ENCODE peak calls at places on chromosomes 1 and 21, in seven cellular contexts. J is H1, Y is mesenchymal stem cell, I is IMR-90, W is mesendoderm, K is H9, C is neuronal stem cell. Z is an unnamed sample.

GRCh38 chr1:117365350-117366280 is 1.6 kb upstream of the MAN1A2 start:
- DNase-seq in C (no peak), I (peak), Y (peak), K (no peak), W (peak), J (no peak), Z (peak)

GRCh38 chr1:39833616-39834015 is 45.0 kb upstream of the BMP8B start:
- DNase-seq in J (no peak), C (no peak), W (no peak), I (no peak), K (no peak), Y (no peak), Z (no peak)

GRCh38 chr1:167713330-167714081 is 8.3 kb upstream of the MPZL1 start:
- DNase-seq in K (peak), J (no peak), Y (peak), W (peak), I (peak), C (peak), Z (no peak)

GRCh38 chr1:201690528-201690927 is 138.4 kb upstream of the IPO9 start:
- DNase-seq in J (no peak), K (no peak), I (no peak), W (no peak), Y (no peak), C (no peak), Z (no peak)

GRCh38 chr1:231611851-231612250 is 14.7 kb upstream of the DISC1 start:
- DNase-seq in Y (no peak), C (no peak), W (peak), J (no peak), I (no peak), K (no peak), Z (no peak)

GRCh38 chr1:196464545-196464944 is 143.7 kb downstream of the KCNT2 start:
- DNase-seq in Y (no peak), J (no peak), K (no peak), I (peak), C (no peak), W (no peak), Z (no peak)

GRCh38 chr1:166391677-166392076 is 224.9 kb upstream of the FAM78B start:
- DNase-seq in W (peak), K (no peak), I (no peak), Y (no peak), C (no peak), J (no peak), Z (no peak)

GRCh38 chr1:17207966-17208418 is 3.1 kb downstream of the PADI1 start:
- DNase-seq in Y (peak), I (peak), K (no peak), W (peak), C (no peak), J (peak), Z (peak)

GRCh38 chr21:41783476-41784150 is 16.8 kb upstream of the RIPK4 start:
- DNase-seq in Y (no peak), K (no peak), C (no peak), J (no peak), W (no peak), I (no peak), Z (peak)

GRCh38 chr1:19645544-19646252 is 1.6 kb downstream of the NBL1 start:
- DNase-seq in Y (peak), W (no peak), J (no peak), K (no peak), C (no peak), I (peak), Z (no peak)

GRCh38 chr1:77121503-77121902 is 97.7 kb downstream of the PIGK start:
- DNase-seq in I (no peak), W (no peak), J (no peak), C (no peak), Y (no peak), K (no peak), Z (no peak)

GRCh38 chr1:90414201-90414600 is 302.9 kb downstream of the BARHL2 start:
- DNase-seq in W (no peak), J (no peak), I (no peak), Y (no peak), C (no peak), K (no peak), Z (no peak)

GRCh38 chr21:19245188-19245580 is 841.6 kb upstream of the TMPRSS15 start:
- DNase-seq in J (no peak), I (no peak), C (no peak), W (no peak), K (no peak), Y (no peak), Z (no peak)

GRCh38 chr1:226602186-226603029 is 53.8 kb downstream of the STUM start:
- DNase-seq in J (no peak), K (no peak), C (no peak), Y (peak), I (peak), W (no peak), Z (peak)

GRCh38 chr1:20725189-20726106 is 7.1 kb downstream of the SH2D5 start:
- DNase-seq in J (no peak), C (no peak), Y (peak), K (peak), W (peak), I (peak), Z (no peak)

GRCh38 chr21:24375201-24375600 is 1232.1 kb downstream of the MRPL39 start:
- DNase-seq in J (no peak), C (no peak), I (no peak), W (peak), K (peak), Y (no peak), Z (no peak)

GRCh38 chr1:91569411-91570104 is 68.9 kb downstream of the CDC7 start:
- DNase-seq in I (peak), J (no peak), C (no peak), W (no peak), K (no peak), Y (peak), Z (peak)

GRCh38 chr1:157124855-157125254 is 13.3 kb downstream of the ETV3 start:
- DNase-seq in Y (no peak), J (no peak), C (no peak), I (no peak), K (no peak), W (no peak), Z (no peak)

GRCh38 chr1:12339861-12340557 is 110.2 kb downstream of the VPS13D start:
- DNase-seq in C (no peak), J (no peak), K (no peak), Y (no peak), I (no peak), W (no peak), Z (no peak)

GRCh38 chr1:65963161-65963888 is 170.6 kb downstream of the PDE4B start:
- DNase-seq in K (no peak), Y (no peak), C (no peak), W (no peak), J (no peak), I (no peak), Z (no peak)
- H2BK5ac ChIP-seq in K (no peak), Y (no peak), C (no peak), W (no peak), J (no peak), I (no peak), Z (no peak)

GRCh38 chr1:160963521-160963920 is 8.9 kb upstream of the ITLN2 start:
- DNase-seq in C (no peak), W (no peak), I (no peak), Y (no peak), J (no peak), K (no peak), Z (no peak)
- H2BK120ac ChIP-seq in C (no peak), W (no peak), I (no peak), Y (no peak), J (no peak), K (no peak), Z (no peak)

GRCh38 chr1:212414328-212415106 is at the start of gene PACC1:
- DNase-seq in C (peak), J (peak), W (peak), Y (peak), I (peak), K (peak), Z (peak)
- H3K27ac ChIP-seq in C (no peak), J (no peak), W (peak), Y (no peak), I (peak), K (no peak), Z (no peak)

DNA sequence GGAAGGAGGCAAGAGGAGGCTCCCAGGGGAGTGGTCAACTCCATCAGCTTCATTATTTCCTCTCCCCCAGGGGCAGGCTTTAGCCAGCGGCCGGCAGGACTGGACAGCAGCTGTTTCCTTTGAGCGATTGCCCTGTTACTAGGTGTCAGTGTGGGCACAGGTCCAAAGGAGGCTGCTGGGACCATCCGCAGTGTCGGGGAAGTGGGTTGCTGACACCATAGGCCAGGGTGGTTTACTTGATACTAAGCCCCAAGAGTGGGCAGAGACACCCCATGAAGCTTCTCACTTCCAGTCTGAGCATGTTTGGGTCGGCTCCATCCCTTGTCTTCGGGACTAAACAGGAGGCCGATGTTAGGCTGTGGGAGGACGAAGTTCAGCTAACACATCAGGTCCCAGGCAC is 63.6 kb downstream of the KAZN start:
- DNase-seq in I (no peak), W (no peak), Y (no peak), K (no peak), J (no peak), C (no peak), Z (no peak)
- H2BK5ac ChIP-seq in I (no peak), W (no peak), Y (no peak), K (no peak), J (no peak), C (no peak), Z (no peak)

GRCh38 chr1:209850342-209850979 is 22.7 kb downstream of the UTP25 start:
- DNase-seq in Y (peak), C (no peak), K (peak), W (peak), I (peak), J (no peak), Z (peak)

GRCh38 chr1:209855623-209856022 is 27.9 kb downstream of the UTP25 start:
- DNase-seq in Y (no peak), K (no peak), W (no peak), C (no peak), I (no peak), J (no peak), Z (no peak)

GRCh38 chr1:209849388-209849787 is 21.6 kb downstream of the UTP25 start:
- DNase-seq in Y (no peak), C (no peak), W (no peak), K (no peak), I (no peak), J (no peak), Z (no peak)

GRCh38 chr1:209854196-209854595 is 26.4 kb downstream of the UTP25 start:
- DNase-seq in J (no peak), Y (no peak), C (no peak), I (no peak), W (no peak), K (no peak), Z (no peak)

DNA sequence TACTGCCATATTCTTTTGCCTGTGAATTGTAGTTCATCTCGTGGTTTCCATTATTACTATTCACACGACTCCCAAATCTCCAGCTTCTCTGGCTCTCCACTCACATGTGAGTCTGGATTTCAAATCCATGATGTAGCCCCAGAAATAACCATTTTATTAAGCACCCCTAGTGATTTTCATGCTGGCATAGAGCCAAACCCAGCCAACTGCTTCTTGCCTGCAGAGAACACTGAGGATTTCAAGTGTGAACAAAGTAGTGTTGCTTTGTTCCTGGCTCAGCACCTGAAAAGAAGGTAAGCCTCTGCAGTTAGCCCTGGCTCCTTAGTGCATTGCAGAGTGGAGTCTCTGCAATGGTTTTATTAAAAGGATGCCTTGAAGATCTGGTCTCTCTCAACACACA is 25.9 kb downstream of the UTP25 start:
- DNase-seq in J (no peak), C (no peak), K (no peak), Y (no peak), I (no peak), W (no peak), Z (no peak)
- H2BK120ac ChIP-seq in J (no peak), C (no peak), K (no peak), Y (no peak), I (no peak), W (no peak), Z (no peak)

DNA sequence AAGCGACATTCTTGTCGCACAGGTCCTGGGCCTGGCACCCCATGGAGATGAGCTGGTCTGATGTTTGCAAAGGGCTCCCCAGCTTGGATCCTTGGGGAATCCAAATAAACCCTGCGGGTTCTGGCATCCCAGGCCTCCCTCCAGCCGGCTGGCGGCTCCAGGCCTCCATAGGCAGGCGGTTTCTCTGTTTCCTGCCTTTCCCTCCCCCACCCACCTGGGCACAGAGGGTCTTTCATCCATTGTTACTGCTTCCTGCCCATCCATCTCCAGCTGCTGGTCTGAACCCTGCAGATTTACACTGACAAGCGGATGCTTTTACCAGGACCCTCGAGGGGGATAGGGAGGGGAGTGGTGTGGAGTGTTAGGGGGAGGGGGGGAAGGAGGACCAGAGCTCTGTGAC is 39.1 kb upstream of the ID3 start:
- DNase-seq in W (peak), Y (no peak), I (no peak), C (peak), K (peak), J (peak), Z (no peak)
- H3K27ac ChIP-seq in W (peak), Y (no peak), I (no peak), C (peak), K (peak), J (peak), Z (peak)

GRCh38 chr1:214445846-214446614 is 105.4 kb downstream of the PTPN14 start:
- DNase-seq in J (no peak), I (peak), C (no peak), W (peak), K (no peak), Y (peak), Z (no peak)
- H2BK5ac ChIP-seq in J (peak), I (peak), C (no peak), W (peak), K (no peak), Y (peak), Z (peak)

GRCh38 chr1:214422137-214422671 is 129.2 kb downstream of the PTPN14 start:
- DNase-seq in J (no peak), I (peak), W (no peak), Y (peak), K (no peak), C (no peak), Z (peak)
- H2BK120ac ChIP-seq in J (no peak), I (no peak), W (peak), Y (no peak), K (no peak), C (no peak), Z (no peak)

Z was measured in trophoblast cell.